ENCODE peak calls at places on chromosomes 12 and 14, in five cellular contexts. O is ELR, P is GM18507, W is NCI-H748 treated with DMSO at 0.1 percent for 48 hours, K is NCI-H524. J is an unnamed sample.

GRCh38 chr14:91416744-91417133 is 881 bp downstream of the CCDC88C start:
- DNase-seq in O (no peak), P (no peak), W (no peak), K (no peak), J (peak)

GRCh38 chr12:19449814-19450213 is 10.5 kb downstream of the AEBP2 start:
- DNase-seq in O (no peak), P (no peak), W (no peak), K (no peak), J (no peak)

GRCh38 chr14:24171422-24172260 is at the start of gene REC8:
- DNase-seq in O (no peak), P (peak), W (peak), K (peak), J (no peak)

GRCh38 chr12:24057920-24058476 is 108.5 kb upstream of the SOX5 start:
- DNase-seq in O (no peak), P (no peak), W (no peak), K (peak), J (no peak)

GRCh38 chr14:22478247-22478646 is 110.8 kb downstream of the DAD1 start:
- DNase-seq in O (no peak), P (no peak), W (no peak), K (no peak), J (no peak)

GRCh38 chr14:61109288-61109687 is 128.2 kb downstream of the SLC38A6 start:
- DNase-seq in O (no peak), P (no peak), W (no peak), K (no peak), J (no peak)

GRCh38 chr12:1083888-1084262 is 92.9 kb downstream of the ERC1 start:
- DNase-seq in O (peak), P (no peak), W (peak), K (no peak), J (no peak)

GRCh38 chr14:92353447-92353846 is 30.5 kb downstream of the SLC24A4 start:
- DNase-seq in O (no peak), P (no peak), W (no peak), K (no peak), J (no peak)

GRCh38 chr12:119014368-119014767 is 33.0 kb downstream of the SRRM4 start:
- DNase-seq in O (no peak), P (no peak), W (no peak), K (peak), J (no peak)

GRCh38 chr14:65092340-65092739 is 10.0 kb downstream of the MAX start:
- DNase-seq in O (no peak), P (no peak), W (no peak), K (no peak), J (no peak)

GRCh38 chr14:100825691-100826331 is at the start of gene MEG3:
- DNase-seq in O (peak), P (no peak), W (no peak), K (no peak), J (no peak)

GRCh38 chr12:49730568-49731101 is 10.7 kb upstream of the TMBIM6 start:
- DNase-seq in O (no peak), P (no peak), W (no peak), K (no peak), J (peak)

GRCh38 chr14:95559203-95559602 is 24.4 kb downstream of the GLRX5 start:
- DNase-seq in O (no peak), P (no peak), W (no peak), K (no peak), J (no peak)

GRCh38 chr14:77426396-77426795 is 3.1 kb upstream of the NOXRED1 start:
- DNase-seq in O (no peak), P (no peak), W (no peak), K (no peak), J (no peak)

GRCh38 chr14:60981626-60982455 is 796 bp downstream of the SLC38A6 start:
- DNase-seq in O (peak), P (no peak), W (peak), K (peak), J (peak)

GRCh38 chr12:122303068-122303467 is 36.8 kb upstream of the VPS33A start:
- DNase-seq in O (no peak), P (no peak), W (no peak), K (no peak), J (no peak)

GRCh38 chr12:48183876-48184548 is 568 bp downstream of the CCDC184 start:
- DNase-seq in O (no peak), P (no peak), W (no peak), K (no peak), J (no peak)

GRCh38 chr14:75886661-75887348 is 95.0 kb downstream of the TGFB3 start:
- DNase-seq in O (no peak), P (no peak), W (no peak), K (no peak), J (peak)

GRCh38 chr12:40104461-40105264 is 1.2 kb downstream of the SLC2A13 start:
- DNase-seq in O (peak), P (no peak), W (no peak), K (no peak), J (peak)

GRCh38 chr12:90858261-90858660 is 96.7 kb downstream of the CCER1 start:
- DNase-seq in O (no peak), P (no peak), W (no peak), K (no peak), J (peak)

GRCh38 chr12:29234965-29235364 is 85.9 kb downstream of the FAR2 start:
- DNase-seq in O (no peak), P (no peak), W (no peak), K (no peak), J (no peak)

GRCh38 chr14:95690815-95691214 is 4.6 kb downstream of the TCL1B start:
- DNase-seq in O (no peak), P (no peak), W (no peak), K (peak), J (no peak)

GRCh38 chr14:101364503-101365328 is 196.6 kb upstream of the DIO3 start:
- DNase-seq in O (no peak), P (no peak), W (no peak), K (no peak), J (no peak)

GRCh38 chr14:48937796-48938195 is 648.4 kb downstream of the RPS29 start:
- DNase-seq in O (no peak), P (no peak), W (no peak), K (no peak), J (peak)

GRCh38 chr14:105364100-105364708 is 34.1 kb upstream of the TEX22 start:
- DNase-seq in O (peak), P (peak), W (peak), K (no peak), J (no peak)

GRCh38 chr14:105473677-105474477 is 744 bp upstream of the CRIP2 start:
- DNase-seq in O (peak), P (no peak), W (peak), K (peak), J (peak)

GRCh38 chr14:54567634-54568561 is 970 bp downstream of the SAMD4A start:
- DNase-seq in O (peak), P (no peak), W (no peak), K (peak), J (peak)

GRCh38 chr14:36767603-36768281 is 106.1 kb downstream of the PAX9 start:
- DNase-seq in O (no peak), P (no peak), W (peak), K (peak), J (peak)

GRCh38 chr14:100693877-100694578 is 32.7 kb upstream of the DLK1 start:
- DNase-seq in O (no peak), P (no peak), W (no peak), K (no peak), J (no peak)

GRCh38 chr14:84208451-84208850 is 1321.5 kb upstream of the FLRT2 start:
- DNase-seq in O (no peak), P (no peak), W (no peak), K (no peak), J (no peak)

GRCh38 chr12:32270818-32271710 is 128.3 kb upstream of the FGD4 start:
- DNase-seq in O (peak), P (no peak), W (no peak), K (no peak), J (no peak)

GRCh38 chr14:103223818-103224352 is 100.6 kb downstream of the TNFAIP2 start:
- DNase-seq in O (no peak), P (no peak), W (no peak), K (no peak), J (no peak)

GRCh38 chr14:103105580-103106168 is 11.1 kb downstream of the EXOC3L4 start:
- DNase-seq in O (no peak), P (no peak), W (no peak), K (peak), J (no peak)

GRCh38 chr12:20017772-20018171 is 350.6 kb upstream of the PDE3A start:
- DNase-seq in O (no peak), P (no peak), W (no peak), K (no peak), J (no peak)

GRCh38 chr12:16946691-16947090 is 340.7 kb upstream of the LMO3 start:
- DNase-seq in O (no peak), P (no peak), W (no peak), K (no peak), J (peak)

J was measured in MCF 10A.